ENCODE peak calls at places on chromosomes 7 and 10, in four cellular contexts. J is IMR-90, L is GM12878, F is K562. N is an unnamed sample.

GRCh38 chr10:104327745-104328635 is 10.3 kb downstream of the ITPRIP start:
- DNase-seq in J (peak), L (no peak), F (no peak), N (peak)

GRCh38 chr7:28921822-28922221 is 36.3 kb downstream of the TRIL start:
- DNase-seq in J (peak), L (no peak), F (peak), N (peak)

GRCh38 chr7:70719120-70719519 is 412.8 kb upstream of the GALNT17 start:
- DNase-seq in J (no peak), L (no peak), F (no peak), N (no peak)

GRCh38 chr7:140653319-140654108 is 12.9 kb upstream of the DENND2A start:
- DNase-seq in J (peak), L (no peak), F (peak), N (peak)

GRCh38 chr7:31758770-31759169 is 71.8 kb downstream of the PPP1R17 start:
- DNase-seq in J (peak), L (no peak), F (no peak), N (no peak)

GRCh38 chr10:14740684-14741247 is 33.9 kb downstream of the FAM107B start:
- DNase-seq in J (peak), L (no peak), F (no peak), N (peak)

GRCh38 chr7:157270060-157270444 is 66.8 kb upstream of the DNAJB6 start:
- DNase-seq in J (no peak), L (no peak), F (peak), N (no peak)

GRCh38 chr7:117825132-117825531 is 48.1 kb downstream of the CTTNBP2 start:
- DNase-seq in J (peak), L (no peak), F (no peak), N (no peak)

GRCh38 chr10:1126461-1126860 is 70.3 kb downstream of the WDR37 start:
- DNase-seq in J (no peak), L (no peak), F (no peak), N (no peak)

GRCh38 chr7:149743481-149743880 is 29.9 kb downstream of the ZNF467 start:
- DNase-seq in J (no peak), L (no peak), F (no peak), N (peak)

GRCh38 chr10:1486841-1487240 is 250.5 kb downstream of the ADARB2 start:
- DNase-seq in J (no peak), L (no peak), F (no peak), N (no peak)

GRCh38 chr7:59986-60675 is 132.2 kb upstream of the FAM20C start:
- DNase-seq in J (no peak), L (no peak), F (no peak), N (no peak)

GRCh38 chr10:30583778-30584415 is 45.7 kb downstream of the LYZL2 start:
- DNase-seq in J (peak), L (peak), F (peak), N (peak)

GRCh38 chr7:23383225-23383624 is 84.1 kb downstream of the MALSU1 start:
- DNase-seq in J (peak), L (no peak), F (no peak), N (no peak)

GRCh38 chr10:75074711-75075445 is 36.6 kb upstream of the SAMD8 start:
- DNase-seq in J (no peak), L (no peak), F (no peak), N (no peak)

GRCh38 chr7:147023390-147023914 is 906.9 kb downstream of the CNTNAP2 start:
- DNase-seq in J (no peak), L (no peak), F (no peak), N (no peak)

GRCh38 chr7:158812684-158813083 is 16.6 kb downstream of the ESYT2 start:
- DNase-seq in J (no peak), L (no peak), F (no peak), N (no peak)

GRCh38 chr10:110416776-110417732 is 80.7 kb upstream of the DUSP5 start:
- DNase-seq in J (no peak), L (no peak), F (no peak), N (no peak)

GRCh38 chr10:108685863-108686531 is 1237.3 kb downstream of the XPNPEP1 start:
- DNase-seq in J (no peak), L (no peak), F (no peak), N (no peak)

GRCh38 chr10:79244841-79245504 is 102.3 kb upstream of the PPIF start:
- DNase-seq in J (no peak), L (peak), F (no peak), N (no peak)

GRCh38 chr7:46290374-46291061 is 369.4 kb upstream of the IGFBP3 start:
- DNase-seq in J (no peak), L (peak), F (no peak), N (no peak)
- H2AFZ ChIP-seq in J (peak), L (no peak), F (no peak), N (no peak)

DNA sequence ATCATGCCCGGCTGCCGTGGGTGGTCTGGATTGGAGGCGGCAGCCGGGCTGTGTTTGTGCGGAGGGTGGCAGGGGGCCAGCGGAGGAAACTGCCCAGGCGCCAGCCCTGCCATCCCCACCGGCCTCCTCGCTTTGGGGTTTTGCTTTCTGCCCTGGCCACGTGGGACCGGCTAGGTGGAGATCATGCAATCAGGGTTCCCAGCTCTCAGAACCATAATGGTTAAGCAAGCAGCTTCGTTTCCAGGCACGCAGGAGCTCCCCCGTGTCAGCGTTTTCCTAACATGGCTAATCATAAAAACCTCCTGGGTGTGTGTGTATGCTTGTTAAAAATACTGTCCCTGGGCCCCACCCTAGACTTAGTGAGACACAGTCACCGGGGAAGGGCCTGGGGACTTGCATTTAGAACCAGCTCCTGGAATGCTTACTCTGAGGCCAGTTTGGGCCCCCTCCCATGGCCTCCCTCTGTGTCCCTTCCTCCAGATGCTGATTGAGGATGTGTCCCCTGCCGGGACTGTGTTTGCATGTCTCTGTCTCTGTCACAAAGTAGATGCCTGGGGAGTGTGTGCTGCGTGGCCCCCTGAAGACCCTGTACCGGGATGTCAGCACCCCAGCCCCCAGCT is 119.3 kb downstream of the CUX1 start:
- DNase-seq in J (peak), L (no peak), F (no peak), N (peak)
- H3K4me2 ChIP-seq in J (peak), L (peak), F (no peak), N (peak)

GRCh38 chr10:72906446-72906845 is 12.9 kb downstream of the OIT3 start:
- DNase-seq in J (peak), L (no peak), F (no peak), N (no peak)
- TF ChIP-seq FOS in J (no peak), L (no peak), F (no peak), N (no peak)

DNA sequence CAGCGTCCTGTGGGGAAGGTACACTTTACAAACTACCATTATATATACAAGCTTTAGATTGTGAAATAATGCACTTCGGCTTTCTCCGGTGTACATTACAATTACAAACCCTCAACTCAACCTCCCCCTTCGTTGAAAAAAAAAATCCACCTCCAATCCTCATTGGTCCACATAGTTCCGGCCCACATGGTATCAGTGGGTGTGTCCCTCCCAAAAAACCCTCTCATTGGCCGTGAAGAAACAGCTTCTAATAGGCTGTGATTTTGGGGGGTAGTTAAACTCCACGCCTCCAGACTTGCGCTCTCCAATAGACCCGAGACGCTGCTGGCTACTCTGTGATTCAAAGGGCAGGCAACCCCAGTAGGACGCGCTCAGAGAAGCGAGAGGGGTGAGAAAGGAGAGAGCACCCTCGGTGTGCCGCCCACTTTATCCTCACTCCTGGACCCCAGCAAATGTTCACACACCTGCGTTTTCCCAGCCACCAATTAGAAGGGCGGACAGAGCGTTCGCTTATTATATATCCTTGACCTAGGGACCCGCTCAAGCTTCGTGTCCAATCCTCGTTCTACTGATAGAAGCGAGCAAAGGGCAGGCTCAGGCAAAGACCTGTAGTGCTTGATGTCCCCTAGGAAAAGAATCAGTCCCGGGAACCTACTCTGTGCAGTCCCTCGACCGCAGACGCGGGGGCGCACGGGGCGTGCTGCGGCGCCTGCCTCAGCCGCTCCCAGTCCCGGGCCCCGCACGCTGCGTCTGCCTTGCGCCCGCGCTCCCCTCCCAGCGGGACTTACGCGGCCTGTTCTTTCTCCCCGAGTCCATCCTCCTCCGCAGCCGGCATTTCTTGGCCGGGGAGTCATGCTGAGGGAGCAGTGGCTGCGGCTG is 991 bp downstream of the PANK1 start:
- DNase-seq in J (peak), L (peak), F (peak), N (peak)
- H2AFZ ChIP-seq in J (peak), L (peak), F (peak), N (peak)

DNA sequence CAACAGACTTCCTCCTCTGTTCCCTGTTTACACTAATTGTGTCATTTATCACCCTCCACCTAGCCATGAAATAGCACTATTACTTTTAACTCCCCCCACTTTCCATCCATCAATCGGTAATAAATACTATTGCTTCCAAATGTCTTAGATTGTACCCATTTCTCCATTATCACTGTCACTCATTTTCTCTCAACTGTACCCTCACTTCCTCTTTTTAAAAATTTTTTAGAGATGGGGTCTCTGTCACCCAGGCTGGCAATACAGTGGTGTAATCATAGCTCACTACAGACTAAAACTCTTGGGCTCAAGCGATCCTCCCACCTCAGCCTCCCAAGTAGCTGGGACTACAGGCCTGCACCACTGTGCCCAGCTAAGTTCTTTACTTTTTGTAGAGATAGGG is 123.5 kb upstream of the EGR2 start:
- DNase-seq in J (no peak), L (no peak), F (no peak), N (no peak)
- H3K4me2 ChIP-seq in J (no peak), L (no peak), F (no peak), N (no peak)

GRCh38 chr10:91653214-91653875 is 20.5 kb upstream of the PPP1R3C start:
- DNase-seq in J (peak), L (no peak), F (no peak), N (peak)

DNA sequence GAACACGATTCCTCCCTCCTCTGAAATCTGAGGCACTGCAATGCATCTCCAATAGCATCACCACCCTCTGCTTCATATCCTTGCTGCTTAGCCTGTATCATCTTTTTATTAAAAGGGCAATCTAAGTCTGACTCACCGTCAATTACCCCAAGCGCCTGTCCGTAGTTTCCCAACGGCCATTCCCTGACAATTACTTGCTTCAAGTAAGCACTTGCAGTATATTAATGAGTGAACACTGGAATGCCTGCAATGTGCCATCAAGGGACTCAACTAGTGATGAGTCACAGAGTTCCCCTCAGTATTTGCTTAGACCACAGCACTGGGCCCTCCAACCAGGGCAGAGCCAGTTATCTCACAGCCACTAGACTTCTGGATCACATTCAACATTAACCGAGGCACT is 19.5 kb upstream of the PPP1R3C start:
- DNase-seq in J (peak), L (no peak), F (no peak), N (no peak)
- TF ChIP-seq FOS in J (peak), L (no peak), F (no peak), N (no peak)

GRCh38 chr10:5317547-5318107 is 47.1 kb upstream of the UCN3 start:
- DNase-seq in J (peak), L (no peak), F (peak), N (peak)
- H2AFZ ChIP-seq in J (peak), L (no peak), F (peak), N (no peak)

GRCh38 chr10:126661841-126662520 is 8.5 kb downstream of the C10orf90 start:
- DNase-seq in J (no peak), L (no peak), F (no peak), N (no peak)
- H3K4me2 ChIP-seq in J (no peak), L (no peak), F (no peak), N (no peak)

DNA sequence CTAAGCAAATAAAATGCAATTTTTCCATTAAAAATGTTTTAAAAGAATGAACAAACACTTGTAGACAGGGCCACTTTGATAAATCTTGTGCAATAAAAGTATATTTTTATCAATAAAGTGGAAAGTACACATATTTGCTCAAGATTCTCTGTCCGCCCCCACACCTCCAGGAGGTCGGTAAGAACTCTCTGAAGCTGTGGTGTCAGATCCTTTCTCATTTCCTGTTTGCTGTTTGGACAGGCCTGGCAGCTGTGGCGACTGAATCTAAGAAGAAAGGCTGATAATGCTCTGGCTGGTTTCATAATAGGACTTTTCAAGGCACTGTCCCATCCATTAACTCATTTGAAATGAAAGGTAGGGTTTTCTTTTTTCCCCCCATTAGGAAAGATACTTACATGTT is 15.3 kb upstream of the ASB4 start:
- DNase-seq in J (peak), L (no peak), F (no peak), N (peak)
- TF ChIP-seq FOS in J (no peak), L (no peak), F (no peak), N (no peak)

N was measured in endothelial cell of umbilical vein.